ENCODE peak calls at places on chromosome 14, in seven cellular contexts. M is cardiac muscle cell, I is ascending aorta, V is thyroid gland, R is AG04450, E is GM12878, N is dorsolateral prefrontal cortex. W is an unnamed sample. For H3K27me3, the result is how much of the 10 kb centered on the place peaks cover.

GRCh38 chr14:77040995-77041744 is 12.7 kb upstream of the IRF2BPL start:
- DNase-seq in M (no peak), I (no peak), V (no peak), R (no peak), E (no peak), N (no peak), W (no peak)

GRCh38 chr14:106883218-106883692 is 1356.9 kb downstream of the TMEM121 start:
- DNase-seq in M (no peak), I (no peak), V (no peak), R (no peak), E (no peak), N (no peak), W (no peak)

GRCh38 chr14:58912287-58912686 is 274.5 kb downstream of the DACT1 start:
- DNase-seq in M (no peak), I (no peak), V (no peak), R (no peak), E (no peak), N (no peak), W (no peak)

GRCh38 chr14:76769636-76770292 is 8.5 kb downstream of the VASH1 start:
- DNase-seq in M (no peak), I (no peak), V (no peak), R (no peak), E (no peak), N (no peak), W (no peak)

GRCh38 chr14:95998656-95999055 is 40.5 kb upstream of the C14orf132 start:
- DNase-seq in M (peak), I (no peak), V (no peak), R (peak), E (no peak), N (no peak), W (no peak)

GRCh38 chr14:51644215-51644969 is 7.3 kb upstream of the FRMD6 start:
- DNase-seq in M (no peak), I (no peak), V (no peak), R (no peak), E (no peak), N (no peak), W (no peak)

GRCh38 chr14:54796961-54797360 is 105.7 kb downstream of the GCH1 start:
- DNase-seq in M (no peak), I (no peak), V (no peak), R (peak), E (no peak), N (no peak), W (no peak)

GRCh38 chr14:90556050-90556477 is 159.2 kb downstream of the CALM1 start:
- DNase-seq in M (peak), I (no peak), V (peak), R (no peak), E (no peak), N (no peak), W (no peak)

GRCh38 chr14:100583245-100583644 is 4.0 kb downstream of the BEGAIN start:
- DNase-seq in M (no peak), I (no peak), V (no peak), R (no peak), E (no peak), N (no peak), W (no peak)

GRCh38 chr14:78950654-78951053 is 780.5 kb downstream of the NRXN3 start:
- DNase-seq in M (no peak), I (no peak), V (no peak), R (no peak), E (no peak), N (no peak), W (no peak)

GRCh38 chr14:88825078-88825458 is 617 bp downstream of the TTC8 start:
- DNase-seq in M (no peak), I (no peak), V (no peak), R (no peak), E (no peak), N (no peak), W (no peak)

GRCh38 chr14:102696332-102696731 is 80.9 kb upstream of the TRAF3 start:
- DNase-seq in M (no peak), I (no peak), V (no peak), R (no peak), E (no peak), N (no peak), W (no peak)

GRCh38 chr14:23667134-23667533 is 31.0 kb downstream of the DHRS2 start:
- DNase-seq in M (no peak), I (no peak), V (no peak), R (no peak), E (no peak), N (no peak), W (no peak)

GRCh38 chr14:63204407-63205280 is at the start of gene RHOJ:
- DNase-seq in M (peak), I (no peak), V (no peak), R (no peak), E (no peak), N (peak), W (peak)

GRCh38 chr14:100421756-100422470 is 98.8 kb downstream of the SLC25A47 start:
- DNase-seq in M (no peak), I (no peak), V (no peak), R (no peak), E (no peak), N (no peak), W (no peak)

GRCh38 chr14:93219103-93219726 is 12.2 kb downstream of the UBR7 start:
- DNase-seq in M (peak), I (no peak), V (peak), R (no peak), E (no peak), N (no peak), W (no peak)

GRCh38 chr14:20215196-20215595 is 8.3 kb upstream of the OR11H6 start:
- DNase-seq in M (no peak), I (no peak), V (no peak), R (no peak), E (no peak), N (no peak), W (no peak)

GRCh38 chr14:94517248-94517640 is 8.0 kb upstream of the SERPINA12 start:
- DNase-seq in M (no peak), I (no peak), V (no peak), R (no peak), E (no peak), N (no peak), W (no peak)
- H3K27me3 ChIP-seq in M (under half), I (under half), V (under half), R (under half), E (under half), N (under half), W (under half)

GRCh38 chr14:60653388-60653690 is 4.1 kb upstream of the SIX1 start:
- DNase-seq in M (no peak), I (no peak), V (no peak), R (no peak), E (no peak), N (no peak), W (no peak)

GRCh38 chr14:60654303-60654925 is 5.1 kb upstream of the SIX1 start:
- DNase-seq in M (no peak), I (no peak), V (no peak), R (no peak), E (no peak), N (no peak), W (no peak)

GRCh38 chr14:60655114-60655897 is 6.0 kb upstream of the SIX1 start:
- DNase-seq in M (no peak), I (no peak), V (no peak), R (no peak), E (no peak), N (no peak), W (no peak)

GRCh38 chr14:60652674-60653387 is 3.6 kb upstream of the SIX1 start:
- DNase-seq in M (no peak), I (no peak), V (no peak), R (no peak), E (no peak), N (no peak), W (no peak)

GRCh38 chr14:60653709-60654161 is 4.5 kb upstream of the SIX1 start:
- DNase-seq in M (no peak), I (no peak), V (no peak), R (no peak), E (no peak), N (no peak), W (no peak)
- H3K27me3 ChIP-seq in M (half or more), I (under half), V (half or more), R (under half), E (under half), N (half or more), W (under half)

DNA sequence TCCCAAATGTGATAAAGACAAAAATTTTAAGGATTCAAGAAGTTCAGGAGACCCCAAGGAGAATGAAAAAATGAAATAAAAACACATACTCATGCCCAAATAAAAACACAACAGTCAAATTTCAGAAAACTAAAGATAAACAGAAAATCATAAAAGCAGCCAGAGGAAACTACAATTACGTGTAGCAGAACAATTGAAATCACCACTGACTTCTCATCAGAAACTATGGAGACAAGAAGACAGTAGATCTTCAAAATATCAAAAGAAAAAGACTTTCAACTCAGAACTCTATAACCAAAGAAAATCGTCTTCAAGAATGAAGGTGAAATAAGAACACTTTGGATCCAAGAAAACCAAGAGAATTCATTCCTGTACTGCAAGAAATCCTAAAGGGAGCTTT is 54.9 kb downstream of the DIO3 start:
- DNase-seq in M (no peak), I (no peak), V (no peak), R (no peak), E (no peak), N (no peak), W (no peak)
- H3K27me3 ChIP-seq in M (under half), I (under half), V (under half), R (under half), E (under half), N (under half), W (under half)

GRCh38 chr14:70002589-70003240 is 123.5 kb downstream of the SMOC1 start:
- DNase-seq in M (no peak), I (no peak), V (no peak), R (no peak), E (no peak), N (no peak), W (no peak)

GRCh38 chr14:69999246-69999645 is 120.0 kb downstream of the SMOC1 start:
- DNase-seq in M (no peak), I (no peak), V (no peak), R (peak), E (no peak), N (no peak), W (peak)

GRCh38 chr14:70004791-70005190 is 125.6 kb downstream of the SMOC1 start:
- DNase-seq in M (no peak), I (no peak), V (no peak), R (no peak), E (no peak), N (no peak), W (no peak)

GRCh38 chr14:69997849-69998248 is 118.6 kb downstream of the SMOC1 start:
- DNase-seq in M (no peak), I (no peak), V (peak), R (peak), E (no peak), N (no peak), W (peak)

DNA sequence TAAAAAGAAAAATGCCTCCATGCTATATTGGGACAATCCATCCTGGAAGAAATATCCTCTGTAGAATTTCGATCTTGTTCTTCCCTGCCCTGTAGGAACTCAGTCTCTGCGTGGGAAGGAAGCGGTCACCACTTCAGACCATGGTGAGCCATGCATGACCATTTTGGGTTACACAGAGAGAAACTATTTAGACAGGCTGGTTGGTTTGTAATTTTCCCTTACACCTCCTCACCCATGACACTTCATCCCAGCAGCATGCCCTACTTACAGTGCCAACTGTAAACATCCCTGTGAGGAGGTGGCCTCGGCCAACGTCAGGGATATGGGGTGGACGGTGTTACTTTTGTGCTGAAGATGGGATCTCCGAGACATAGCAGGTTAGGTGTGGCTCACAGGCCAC is 121.4 kb downstream of the SMOC1 start:
- DNase-seq in M (no peak), I (no peak), V (peak), R (no peak), E (no peak), N (no peak), W (no peak)
- H3K27me3 ChIP-seq in M (under half), I (under half), V (under half), R (under half), E (under half), N (under half), W (under half)

DNA sequence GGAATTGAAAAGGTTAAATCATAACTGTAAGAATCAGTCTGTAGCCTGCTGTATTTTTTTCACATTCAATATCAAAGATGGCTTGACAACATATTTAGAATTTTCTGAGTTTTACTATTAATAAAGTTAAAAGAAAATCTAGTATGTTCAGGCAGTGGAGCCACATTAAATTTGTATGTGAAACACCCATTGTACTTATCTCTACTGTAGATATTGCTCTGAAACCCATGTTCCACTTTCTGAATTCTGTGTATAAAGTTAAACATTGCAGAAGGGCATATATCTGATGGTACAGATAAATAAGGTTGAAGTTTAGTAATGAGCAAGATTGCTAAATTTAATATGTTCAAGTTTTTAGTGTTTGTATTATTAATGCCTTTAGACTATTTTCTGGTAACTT is 172.7 kb downstream of the FOXA1 start:
- DNase-seq in M (no peak), I (no peak), V (no peak), R (no peak), E (no peak), N (no peak), W (no peak)
- H3K27me3 ChIP-seq in M (under half), I (under half), V (under half), R (under half), E (under half), N (under half), W (under half)

DNA sequence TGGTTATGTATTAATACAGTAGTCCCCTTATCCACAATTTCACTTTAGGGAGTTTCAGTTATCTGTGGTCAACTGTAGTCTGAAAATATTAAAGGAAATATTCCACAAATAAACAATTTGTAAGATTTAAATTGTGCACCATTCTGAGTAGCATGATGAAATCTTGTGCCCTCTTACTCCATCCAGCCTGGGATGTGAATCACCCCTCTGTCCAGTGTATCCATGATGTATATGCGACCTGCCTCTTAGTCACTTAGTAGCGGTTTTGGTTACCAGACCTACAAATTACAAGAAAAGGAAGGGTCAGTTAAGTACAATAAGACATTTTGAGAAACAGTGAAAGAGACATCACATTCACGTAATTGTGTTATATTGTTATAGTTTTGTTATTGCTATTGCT is 39.9 kb upstream of the MDGA2 start:
- DNase-seq in M (no peak), I (no peak), V (no peak), R (no peak), E (no peak), N (no peak), W (no peak)
- H3K27me3 ChIP-seq in M (under half), I (under half), V (under half), R (under half), E (under half), N (under half), W (under half)

GRCh38 chr14:60724080-60724618 is at the start of gene SIX4:
- DNase-seq in M (peak), I (peak), V (peak), R (peak), E (no peak), N (peak), W (peak)
- H3K27me3 ChIP-seq in M (under half), I (under half), V (under half), R (under half), E (under half), N (under half), W (under half)

DNA sequence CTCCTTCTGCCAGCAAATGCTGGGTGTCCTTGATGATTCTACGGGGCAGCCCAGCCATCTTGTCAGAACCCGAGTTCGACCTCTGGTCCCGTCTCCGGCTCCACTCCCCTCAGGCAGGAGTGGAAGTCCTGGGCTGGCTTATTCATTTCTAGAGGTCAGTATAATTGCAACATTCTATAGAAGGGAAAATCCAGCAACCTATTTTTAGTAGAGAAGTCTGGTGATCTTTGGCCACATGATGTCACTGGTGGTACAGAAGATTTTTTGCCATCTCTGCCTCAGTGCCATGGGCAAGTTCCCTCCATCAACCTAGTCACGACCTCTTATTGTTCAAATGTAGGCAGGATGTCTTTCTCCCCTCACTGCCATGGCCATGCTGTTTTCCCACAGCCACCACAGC is 22.4 kb downstream of the OR10G2 start:
- DNase-seq in M (no peak), I (no peak), V (no peak), R (no peak), E (peak), N (no peak), W (no peak)
- H3K27me3 ChIP-seq in M (under half), I (under half), V (under half), R (under half), E (under half), N (under half), W (under half)

DNA sequence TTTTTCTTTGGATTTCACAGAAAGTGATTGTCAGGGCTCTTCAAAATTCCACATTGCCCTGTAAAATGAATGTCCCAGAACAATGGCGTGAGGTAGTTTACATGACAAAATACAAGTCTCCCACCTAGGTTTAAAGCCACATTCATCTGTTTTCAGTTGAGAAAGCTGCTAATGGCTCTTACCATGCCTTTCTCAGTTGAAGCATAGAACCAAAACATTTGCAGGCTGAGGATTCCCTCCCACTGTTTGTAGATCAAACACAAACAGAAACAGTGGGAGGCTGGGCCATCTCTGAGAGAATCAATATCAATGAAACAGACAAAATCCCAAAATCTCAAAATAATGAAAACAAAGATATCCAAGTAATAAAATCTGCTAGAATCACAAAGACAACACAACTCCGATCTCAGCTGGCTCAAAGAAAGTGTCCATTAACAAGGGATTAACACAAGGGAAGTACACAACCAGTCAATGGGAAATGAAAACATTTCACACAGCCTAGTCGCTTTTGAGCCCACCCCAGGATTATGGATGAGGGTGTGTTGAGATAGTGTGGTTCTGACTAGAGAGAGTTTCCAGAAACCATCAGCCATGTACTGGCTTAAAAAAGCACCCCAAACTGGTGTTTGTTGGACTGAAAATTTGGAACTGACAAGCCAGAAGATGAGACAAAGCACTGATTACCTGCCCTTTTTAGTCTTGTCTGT is 54.5 kb upstream of the TMEM260 start:
- DNase-seq in M (no peak), I (no peak), V (no peak), R (no peak), E (no peak), N (no peak), W (no peak)
- H3K27me3 ChIP-seq in M (under half), I (under half), V (under half), R (under half), E (under half), N (under half), W (under half)

GRCh38 chr14:105774001-105774400 is 247.6 kb downstream of the TMEM121 start:
- DNase-seq in M (no peak), I (no peak), V (no peak), R (no peak), E (no peak), N (no peak), W (no peak)
- H3K27me3 ChIP-seq in M (under half), I (under half), V (under half), R (under half), E (under half), N (under half), W (under half)